ENCODE peak calls at places on chromosomes 1 and 21, in four cellular contexts. One of them, this sample, is unnamed.

GRCh38 chr1:32769524-32770220 is 47.5 kb downstream of the YARS1 start:
- DNase-seq in adrenal gland: peak; percentile 63
- DNase-seq in GF-D8: no peak
- DNase-seq in iPS DF 19.7: no peak
- DNase-seq in this sample: no peak

GRCh38 chr1:160862151-160863061 is at the start of gene CD244:
- DNase-seq in adrenal gland: no peak
- DNase-seq in GF-D8: peak; percentile 92
- DNase-seq in iPS DF 19.7: no peak
- DNase-seq in this sample: peak; percentile 65

GRCh38 chr21:45504021-45504515 is 38.2 kb downstream of the SLC19A1 start:
- DNase-seq in adrenal gland: no peak
- DNase-seq in GF-D8: no peak
- DNase-seq in iPS DF 19.7: no peak
- DNase-seq in this sample: no peak

GRCh38 chr1:180157108-180157507 is 2.4 kb downstream of the QSOX1 start:
- DNase-seq in adrenal gland: no peak
- DNase-seq in GF-D8: no peak
- DNase-seq in iPS DF 19.7: no peak
- DNase-seq in this sample: no peak

GRCh38 chr21:43362928-43363314 is 64.0 kb downstream of the SIK1 start:
- DNase-seq in adrenal gland: no peak
- DNase-seq in GF-D8: peak; percentile 24
- DNase-seq in iPS DF 19.7: no peak
- DNase-seq in this sample: peak; percentile 43

GRCh38 chr1:201268604-201269151 is 14.6 kb upstream of the PKP1 start:
- DNase-seq in adrenal gland: no peak
- DNase-seq in GF-D8: no peak
- DNase-seq in iPS DF 19.7: no peak
- DNase-seq in this sample: no peak

GRCh38 chr21:38277501-38278111 is 20.8 kb downstream of the KCNJ15 start:
- DNase-seq in adrenal gland: peak; percentile 61
- DNase-seq in GF-D8: peak; percentile 21
- DNase-seq in iPS DF 19.7: no peak
- DNase-seq in this sample: peak; percentile 28

GRCh38 chr1:244289976-244290375 is 161.7 kb downstream of the ADSS2 start:
- DNase-seq in adrenal gland: no peak
- DNase-seq in GF-D8: no peak
- DNase-seq in iPS DF 19.7: no peak
- DNase-seq in this sample: no peak

GRCh38 chr1:175774921-175775320 is 31.5 kb upstream of the TNR start:
- DNase-seq in adrenal gland: no peak
- DNase-seq in GF-D8: no peak
- DNase-seq in iPS DF 19.7: no peak
- DNase-seq in this sample: no peak

GRCh38 chr1:94069649-94070285 is 51.2 kb downstream of the ABCA4 start:
- DNase-seq in adrenal gland: no peak
- DNase-seq in GF-D8: no peak
- DNase-seq in iPS DF 19.7: no peak
- DNase-seq in this sample: no peak

GRCh38 chr1:71046891-71047634 is 553 bp downstream of the PTGER3 start:
- DNase-seq in adrenal gland: no peak
- DNase-seq in GF-D8: no peak
- DNase-seq in iPS DF 19.7: no peak
- DNase-seq in this sample: peak; percentile 11

GRCh38 chr1:29683472-29683871 is 447.1 kb downstream of the PTPRU start:
- DNase-seq in adrenal gland: no peak
- DNase-seq in GF-D8: no peak
- DNase-seq in iPS DF 19.7: no peak
- DNase-seq in this sample: no peak